ENCODE peak calls at places on chromosomes 5 and 9, in five cellular contexts. E is mucosa of gallbladder, N is cardiac muscle cell, R is iPS-NIHi11, H is dorsolateral prefrontal cortex. L is an unnamed sample.

GRCh38 chr9:138075961-138076649 is 198.5 kb downstream of the CACNA1B start:
- DNase-seq in E (no peak), N (no peak), R (no peak), H (no peak), L (no peak)

GRCh38 chr5:170080217-170080616 is 25.5 kb upstream of the FOXI1 start:
- DNase-seq in E (no peak), N (no peak), R (no peak), H (no peak), L (no peak)

GRCh38 chr5:96280946-96281393 is 152.1 kb downstream of the PCSK1 start:
- DNase-seq in E (no peak), N (no peak), R (no peak), H (no peak), L (no peak)

GRCh38 chr5:59519338-59519737 is 374.2 kb downstream of the PDE4D start:
- DNase-seq in E (no peak), N (no peak), R (no peak), H (no peak), L (no peak)

GRCh38 chr9:98801562-98801961 is 5.2 kb upstream of the ANKS6 start:
- DNase-seq in E (no peak), N (no peak), R (no peak), H (no peak), L (no peak)

GRCh38 chr9:36328798-36329411 is 70.7 kb upstream of the GNE start:
- DNase-seq in E (peak), N (peak), R (peak), H (no peak), L (peak)

GRCh38 chr5:132001647-132002561 is 9.6 kb downstream of the ACSL6 start:
- DNase-seq in E (no peak), N (peak), R (peak), H (peak), L (no peak)

GRCh38 chr9:5438301-5439162 is 807 bp upstream of the PLGRKT start:
- DNase-seq in E (no peak), N (no peak), R (no peak), H (no peak), L (no peak)

GRCh38 chr5:5511904-5512416 is 89.5 kb downstream of the ICE1 start:
- DNase-seq in E (no peak), N (no peak), R (no peak), H (no peak), L (no peak)

GRCh38 chr5:112419050-112419595 is at the start of gene EPB41L4A:
- DNase-seq in E (peak), N (peak), R (peak), H (no peak), L (no peak)

GRCh38 chr5:150081541-150082283 is 4.6 kb downstream of the CSF1R start:
- DNase-seq in E (peak), N (peak), R (peak), H (no peak), L (peak)

GRCh38 chr9:82495884-82496777 is 507.6 kb downstream of the SPATA31D1 start:
- DNase-seq in E (no peak), N (no peak), R (no peak), H (no peak), L (no peak)

GRCh38 chr5:139306628-139307379 is 13.3 kb downstream of the MATR3 start:
- DNase-seq in E (no peak), N (no peak), R (no peak), H (no peak), L (no peak)

GRCh38 chr5:43420241-43420640 is 8.1 kb upstream of the CCL28 start:
- DNase-seq in E (no peak), N (no peak), R (peak), H (no peak), L (no peak)

GRCh38 chr5:138032572-138033274 is at the start of gene FAM13B:
- DNase-seq in E (peak), N (peak), R (peak), H (peak), L (peak)

GRCh38 chr9:74644015-74644414 is 146.9 kb downstream of the RORB start:
- DNase-seq in E (no peak), N (no peak), R (no peak), H (no peak), L (no peak)

GRCh38 chr9:109012876-109013677 is at the start of gene CTNNAL1:
- DNase-seq in E (peak), N (peak), R (peak), H (peak), L (peak)

GRCh38 chr9:78245401-78245800 is 9.5 kb downstream of the CEP78 start:
- DNase-seq in E (no peak), N (no peak), R (no peak), H (no peak), L (no peak)

GRCh38 chr5:22504411-22504810 is 348.7 kb downstream of the CDH12 start:
- DNase-seq in E (no peak), N (no peak), R (no peak), H (no peak), L (no peak)

GRCh38 chr9:133353548-133353947 is 2.7 kb downstream of the SURF1 start:
- DNase-seq in E (no peak), N (no peak), R (no peak), H (no peak), L (no peak)

GRCh38 chr9:133733074-133733408 is 5.1 kb downstream of the SARDH start:
- DNase-seq in E (no peak), N (no peak), R (peak), H (no peak), L (no peak)

GRCh38 chr5:160802567-160802966 is 49.4 kb downstream of the ATP10B start:
- DNase-seq in E (no peak), N (peak), R (no peak), H (no peak), L (peak)

GRCh38 chr9:88641471-88642240 is 106.7 kb downstream of the NXNL2 start:
- DNase-seq in E (no peak), N (no peak), R (no peak), H (no peak), L (no peak)

GRCh38 chr5:87121315-87122170 is 146.1 kb upstream of the RASA1 start:
- DNase-seq in E (no peak), N (no peak), R (no peak), H (no peak), L (peak)

GRCh38 chr5:138664276-138664943 is 88.8 kb upstream of the CTNNA1 start:
- DNase-seq in E (no peak), N (no peak), R (no peak), H (no peak), L (peak)

GRCh38 chr9:16521868-16522381 is 348.5 kb downstream of the BNC2 start:
- DNase-seq in E (peak), N (no peak), R (no peak), H (no peak), L (no peak)

GRCh38 chr5:56837386-56837785 is 22.0 kb downstream of the MAP3K1 start:
- DNase-seq in E (no peak), N (no peak), R (no peak), H (no peak), L (no peak)

GRCh38 chr9:86634501-86634900 is 280.3 kb upstream of the TUT7 start:
- DNase-seq in E (no peak), N (no peak), R (no peak), H (no peak), L (no peak)

GRCh38 chr5:54227109-54227508 is 83.3 kb downstream of the ARL15 start:
- DNase-seq in E (no peak), N (no peak), R (no peak), H (no peak), L (no peak)

GRCh38 chr9:77019010-77019809 is at the start of gene FOXB2:
- DNase-seq in E (no peak), N (no peak), R (peak), H (no peak), L (no peak)

GRCh38 chr9:126673689-126674364 is 60.1 kb downstream of the LMX1B start:
- DNase-seq in E (no peak), N (peak), R (no peak), H (no peak), L (no peak)

GRCh38 chr5:101424530-101425175 is 521.6 kb upstream of the ST8SIA4 start:
- DNase-seq in E (no peak), N (no peak), R (no peak), H (no peak), L (no peak)

GRCh38 chr5:135891804-135892203 is 3.8 kb downstream of the IL9 start:
- DNase-seq in E (no peak), N (peak), R (peak), H (no peak), L (no peak)

GRCh38 chr9:131049829-131050715 is 41.1 kb downstream of the LAMC3 start:
- DNase-seq in E (no peak), N (no peak), R (no peak), H (no peak), L (no peak)

GRCh38 chr5:41600738-41601137 is 90.3 kb upstream of the PLCXD3 start:
- DNase-seq in E (no peak), N (no peak), R (no peak), H (no peak), L (no peak)

GRCh38 chr9:125632321-125633115 is 74.5 kb downstream of the MAPKAP1 start:
- DNase-seq in E (peak), N (no peak), R (no peak), H (no peak), L (no peak)

L was measured in hippocampal formation.